ENCODE peak calls at places on chromosome 13, in four cellular contexts. O, I, C and M are unnamed samples.

GRCh38 chr13:78700121-78700910 is 41.4 kb upstream of the OBI1 start:
- DNase-seq in O (no peak), I (peak), C (no peak), M (no peak)

GRCh38 chr13:86581711-86582110 is 782.5 kb upstream of the SLITRK6 start:
- DNase-seq in O (no peak), I (peak), C (no peak), M (no peak)

GRCh38 chr13:102726430-102726829 is 31.6 kb upstream of the METTL21C start:
- DNase-seq in O (no peak), I (no peak), C (no peak), M (peak)

GRCh38 chr13:25860862-25861261 is 191.0 kb downstream of the SHISA2 start:
- DNase-seq in O (no peak), I (peak), C (no peak), M (peak)

GRCh38 chr13:98854448-98854847 is 102.0 kb upstream of the SLC15A1 start:
- DNase-seq in O (no peak), I (no peak), C (no peak), M (no peak)

GRCh38 chr13:43153436-43154082 is 130.2 kb downstream of the DNAJC15 start:
- DNase-seq in O (no peak), I (peak), C (no peak), M (peak)

GRCh38 chr13:99624936-99625540 is 123.8 kb downstream of the TM9SF2 start:
- DNase-seq in O (no peak), I (no peak), C (no peak), M (no peak)

GRCh38 chr13:93861818-93862217 is 617.7 kb downstream of the DCT start:
- DNase-seq in O (no peak), I (peak), C (no peak), M (peak)

GRCh38 chr13:63910406-63910957 is 2494.8 kb upstream of the PCDH20 start:
- DNase-seq in O (no peak), I (peak), C (no peak), M (no peak)